ENCODE peak calls at places on chromosomes 6 and 20, in nine cellular contexts. One of them, this sample, is unnamed.

GRCh38 chr6:43904311-43905123 is 134.5 kb downstream of the VEGFA start:
- DNase-seq in AG04449: no peak
- DNase-seq in GDM1: no peak
- DNase-seq in GM23338: no peak
- DNase-seq in stimulated activated CD4-positive, alpha-beta T cell treated with anti-CD3 and anti-CD28 coated beads, Interleukin-2, amount 100 ng/mL, for 48 hours: no peak
- DNase-seq in pons: no peak
- DNase-seq in iPS-NIHi11: no peak
- DNase-seq in ACHN: no peak
- DNase-seq in T-cell: no peak
- DNase-seq in this sample: no peak

GRCh38 chr6:15431762-15432495 is 186.1 kb downstream of the JARID2 start:
- DNase-seq in iPS-NIHi11: no peak
- DNase-seq in T-cell: no peak
- DNase-seq in GDM1: no peak
- DNase-seq in pons: no peak
- DNase-seq in ACHN: no peak
- DNase-seq in stimulated activated CD4-positive, alpha-beta T cell treated with anti-CD3 and anti-CD28 coated beads, Interleukin-2, amount 100 ng/mL, for 48 hours: no peak
- DNase-seq in GM23338: no peak
- DNase-seq in AG04449: no peak
- DNase-seq in this sample: no peak

GRCh38 chr6:90256698-90257485 is 39.8 kb downstream of the BACH2 start:
- DNase-seq in GM23338: no peak
- DNase-seq in AG04449: peak; percentile 49
- DNase-seq in GDM1: no peak
- DNase-seq in ACHN: no peak
- DNase-seq in T-cell: no peak
- DNase-seq in stimulated activated CD4-positive, alpha-beta T cell treated with anti-CD3 and anti-CD28 coated beads, Interleukin-2, amount 100 ng/mL, for 48 hours: no peak
- DNase-seq in iPS-NIHi11: no peak
- DNase-seq in pons: no peak
- DNase-seq in this sample: no peak

GRCh38 chr20:44819936-44820335 is 9.6 kb upstream of the RIMS4 start:
- DNase-seq in GM23338: no peak
- DNase-seq in pons: no peak
- DNase-seq in AG04449: no peak
- DNase-seq in T-cell: no peak
- DNase-seq in iPS-NIHi11: no peak
- DNase-seq in GDM1: no peak
- DNase-seq in stimulated activated CD4-positive, alpha-beta T cell treated with anti-CD3 and anti-CD28 coated beads, Interleukin-2, amount 100 ng/mL, for 48 hours: no peak
- DNase-seq in ACHN: no peak
- DNase-seq in this sample: no peak

GRCh38 chr6:152636675-152637421 is at the start of gene SYNE1:
- DNase-seq in ACHN: no peak
- DNase-seq in AG04449: no peak
- DNase-seq in T-cell: peak; percentile 6
- DNase-seq in iPS-NIHi11: peak; percentile 63
- DNase-seq in pons: no peak
- DNase-seq in stimulated activated CD4-positive, alpha-beta T cell treated with anti-CD3 and anti-CD28 coated beads, Interleukin-2, amount 100 ng/mL, for 48 hours: no peak
- DNase-seq in GM23338: peak; percentile 74
- DNase-seq in GDM1: no peak
- DNase-seq in this sample: no peak

GRCh38 chr6:14023855-14024254 is 93.7 kb upstream of the CD83 start:
- DNase-seq in GDM1: no peak
- DNase-seq in T-cell: no peak
- DNase-seq in pons: no peak
- DNase-seq in ACHN: no peak
- DNase-seq in iPS-NIHi11: no peak
- DNase-seq in AG04449: no peak
- DNase-seq in GM23338: peak; percentile 20
- DNase-seq in stimulated activated CD4-positive, alpha-beta T cell treated with anti-CD3 and anti-CD28 coated beads, Interleukin-2, amount 100 ng/mL, for 48 hours: no peak
- DNase-seq in this sample: no peak

GRCh38 chr6:147468634-147469033 is 39.9 kb upstream of the SAMD5 start:
- DNase-seq in T-cell: no peak
- DNase-seq in iPS-NIHi11: peak; percentile 25
- DNase-seq in GDM1: no peak
- DNase-seq in stimulated activated CD4-positive, alpha-beta T cell treated with anti-CD3 and anti-CD28 coated beads, Interleukin-2, amount 100 ng/mL, for 48 hours: no peak
- DNase-seq in AG04449: no peak
- DNase-seq in GM23338: peak; percentile 47
- DNase-seq in pons: no peak
- DNase-seq in ACHN: no peak
- DNase-seq in this sample: no peak

GRCh38 chr6:135537782-135538301 is 40.3 kb upstream of the AHI1 start:
- DNase-seq in GDM1: no peak
- DNase-seq in pons: no peak
- DNase-seq in stimulated activated CD4-positive, alpha-beta T cell treated with anti-CD3 and anti-CD28 coated beads, Interleukin-2, amount 100 ng/mL, for 48 hours: peak; percentile 27
- DNase-seq in T-cell: no peak
- DNase-seq in iPS-NIHi11: no peak
- DNase-seq in AG04449: peak; percentile 63
- DNase-seq in ACHN: peak; percentile 24
- DNase-seq in GM23338: peak; percentile 53
- DNase-seq in this sample: no peak

GRCh38 chr20:33862709-33863403 is 51.7 kb downstream of the CHMP4B start:
- DNase-seq in iPS-NIHi11: peak; percentile 95
- DNase-seq in stimulated activated CD4-positive, alpha-beta T cell treated with anti-CD3 and anti-CD28 coated beads, Interleukin-2, amount 100 ng/mL, for 48 hours: peak; percentile 55
- DNase-seq in GDM1: no peak
- DNase-seq in GM23338: peak; percentile 83
- DNase-seq in ACHN: peak; percentile 19
- DNase-seq in pons: peak; percentile 22
- DNase-seq in T-cell: peak; percentile 28
- DNase-seq in AG04449: no peak
- DNase-seq in this sample: no peak

GRCh38 chr6:169991913-169992312 is 240.5 kb downstream of the ERMARD start:
- DNase-seq in AG04449: no peak
- DNase-seq in GDM1: no peak
- DNase-seq in pons: no peak
- DNase-seq in T-cell: no peak
- DNase-seq in GM23338: no peak
- DNase-seq in ACHN: no peak
- DNase-seq in iPS-NIHi11: no peak
- DNase-seq in stimulated activated CD4-positive, alpha-beta T cell treated with anti-CD3 and anti-CD28 coated beads, Interleukin-2, amount 100 ng/mL, for 48 hours: no peak
- DNase-seq in this sample: no peak

GRCh38 chr6:15389759-15390723 is 144.2 kb downstream of the JARID2 start:
- DNase-seq in iPS-NIHi11: peak; percentile 66
- DNase-seq in ACHN: peak; percentile 22
- DNase-seq in pons: peak; percentile 72
- DNase-seq in GDM1: peak; percentile 55
- DNase-seq in GM23338: peak; percentile 80
- DNase-seq in AG04449: no peak
- DNase-seq in stimulated activated CD4-positive, alpha-beta T cell treated with anti-CD3 and anti-CD28 coated beads, Interleukin-2, amount 100 ng/mL, for 48 hours: no peak
- DNase-seq in T-cell: no peak
- DNase-seq in this sample: peak; percentile 53

GRCh38 chr6:71388068-71388744 is 99.6 kb downstream of the OGFRL1 start:
- DNase-seq in T-cell: no peak
- DNase-seq in AG04449: no peak
- DNase-seq in pons: no peak
- DNase-seq in GDM1: no peak
- DNase-seq in ACHN: no peak
- DNase-seq in iPS-NIHi11: no peak
- DNase-seq in GM23338: no peak
- DNase-seq in stimulated activated CD4-positive, alpha-beta T cell treated with anti-CD3 and anti-CD28 coated beads, Interleukin-2, amount 100 ng/mL, for 48 hours: no peak
- DNase-seq in this sample: no peak

GRCh38 chr6:42292002-42292735 is 74.5 kb upstream of the MRPS10 start:
- DNase-seq in GM23338: no peak
- DNase-seq in AG04449: no peak
- DNase-seq in pons: no peak
- DNase-seq in iPS-NIHi11: no peak
- DNase-seq in stimulated activated CD4-positive, alpha-beta T cell treated with anti-CD3 and anti-CD28 coated beads, Interleukin-2, amount 100 ng/mL, for 48 hours: no peak
- DNase-seq in ACHN: no peak
- DNase-seq in GDM1: no peak
- DNase-seq in T-cell: no peak
- DNase-seq in this sample: no peak

GRCh38 chr20:57169162-57169561 is 97.3 kb downstream of the BMP7 start:
- DNase-seq in GM23338: no peak
- DNase-seq in ACHN: no peak
- DNase-seq in pons: no peak
- DNase-seq in T-cell: no peak
- DNase-seq in stimulated activated CD4-positive, alpha-beta T cell treated with anti-CD3 and anti-CD28 coated beads, Interleukin-2, amount 100 ng/mL, for 48 hours: no peak
- DNase-seq in AG04449: no peak
- DNase-seq in iPS-NIHi11: no peak
- DNase-seq in GDM1: no peak
- DNase-seq in this sample: no peak

GRCh38 chr6:107711953-107712522 is 112.1 kb downstream of the SCML4 start:
- DNase-seq in iPS-NIHi11: no peak
- DNase-seq in T-cell: no peak
- DNase-seq in AG04449: no peak
- DNase-seq in pons: no peak
- DNase-seq in GDM1: no peak
- DNase-seq in stimulated activated CD4-positive, alpha-beta T cell treated with anti-CD3 and anti-CD28 coated beads, Interleukin-2, amount 100 ng/mL, for 48 hours: no peak
- DNase-seq in ACHN: no peak
- DNase-seq in GM23338: no peak
- DNase-seq in this sample: no peak

GRCh38 chr6:109093732-109094131 is 914 bp downstream of the SESN1 start:
- DNase-seq in ACHN: peak; percentile 19
- DNase-seq in AG04449: no peak
- DNase-seq in iPS-NIHi11: no peak
- DNase-seq in pons: peak; percentile 65
- DNase-seq in GM23338: no peak
- DNase-seq in stimulated activated CD4-positive, alpha-beta T cell treated with anti-CD3 and anti-CD28 coated beads, Interleukin-2, amount 100 ng/mL, for 48 hours: no peak
- DNase-seq in GDM1: no peak
- DNase-seq in T-cell: no peak
- DNase-seq in this sample: peak; percentile 20

GRCh38 chr6:7673063-7673536 is 52.8 kb upstream of the BMP6 start:
- DNase-seq in GDM1: no peak
- DNase-seq in T-cell: no peak
- DNase-seq in ACHN: no peak
- DNase-seq in AG04449: no peak
- DNase-seq in iPS-NIHi11: peak; percentile 79
- DNase-seq in pons: no peak
- DNase-seq in GM23338: peak; percentile 87
- DNase-seq in stimulated activated CD4-positive, alpha-beta T cell treated with anti-CD3 and anti-CD28 coated beads, Interleukin-2, amount 100 ng/mL, for 48 hours: no peak
- DNase-seq in this sample: no peak

GRCh38 chr6:158253248-158253647 is 59.0 kb upstream of the TULP4 start:
- DNase-seq in GDM1: no peak
- DNase-seq in iPS-NIHi11: no peak
- DNase-seq in AG04449: no peak
- DNase-seq in pons: no peak
- DNase-seq in stimulated activated CD4-positive, alpha-beta T cell treated with anti-CD3 and anti-CD28 coated beads, Interleukin-2, amount 100 ng/mL, for 48 hours: no peak
- DNase-seq in ACHN: no peak
- DNase-seq in GM23338: no peak
- DNase-seq in T-cell: no peak
- DNase-seq in this sample: no peak

GRCh38 chr20:32718749-32719348 is 24.4 kb downstream of the COMMD7 start:
- DNase-seq in AG04449: no peak
- DNase-seq in stimulated activated CD4-positive, alpha-beta T cell treated with anti-CD3 and anti-CD28 coated beads, Interleukin-2, amount 100 ng/mL, for 48 hours: no peak
- DNase-seq in GM23338: no peak
- DNase-seq in iPS-NIHi11: no peak
- DNase-seq in pons: no peak
- DNase-seq in GDM1: no peak
- DNase-seq in ACHN: no peak
- DNase-seq in T-cell: no peak
- DNase-seq in this sample: no peak

GRCh38 chr6:4299476-4299875 is 164.1 kb upstream of the ECI2 start:
- DNase-seq in pons: no peak
- DNase-seq in GM23338: no peak
- DNase-seq in ACHN: no peak
- DNase-seq in AG04449: no peak
- DNase-seq in iPS-NIHi11: no peak
- DNase-seq in stimulated activated CD4-positive, alpha-beta T cell treated with anti-CD3 and anti-CD28 coated beads, Interleukin-2, amount 100 ng/mL, for 48 hours: no peak
- DNase-seq in GDM1: no peak
- DNase-seq in T-cell: no peak
- DNase-seq in this sample: no peak

GRCh38 chr20:49999329-49999728 is 16.5 kb downstream of the SNAI1 start:
- DNase-seq in GM23338: no peak
- DNase-seq in AG04449: no peak
- DNase-seq in iPS-NIHi11: no peak
- DNase-seq in GDM1: no peak
- DNase-seq in ACHN: no peak
- DNase-seq in T-cell: no peak
- DNase-seq in stimulated activated CD4-positive, alpha-beta T cell treated with anti-CD3 and anti-CD28 coated beads, Interleukin-2, amount 100 ng/mL, for 48 hours: peak; percentile 18
- DNase-seq in pons: no peak
- DNase-seq in this sample: peak; percentile 77

GRCh38 chr6:102026649-102027048 is 633.1 kb downstream of the GRIK2 start:
- DNase-seq in AG04449: no peak
- DNase-seq in iPS-NIHi11: no peak
- DNase-seq in GM23338: no peak
- DNase-seq in GDM1: no peak
- DNase-seq in ACHN: no peak
- DNase-seq in stimulated activated CD4-positive, alpha-beta T cell treated with anti-CD3 and anti-CD28 coated beads, Interleukin-2, amount 100 ng/mL, for 48 hours: no peak
- DNase-seq in T-cell: no peak
- DNase-seq in pons: peak; percentile 8
- DNase-seq in this sample: no peak

GRCh38 chr6:82712826-82713225 is 349.2 kb downstream of the TPBG start:
- DNase-seq in pons: no peak
- DNase-seq in T-cell: no peak
- DNase-seq in GDM1: no peak
- DNase-seq in GM23338: peak; percentile 36
- DNase-seq in stimulated activated CD4-positive, alpha-beta T cell treated with anti-CD3 and anti-CD28 coated beads, Interleukin-2, amount 100 ng/mL, for 48 hours: no peak
- DNase-seq in iPS-NIHi11: peak; percentile 18
- DNase-seq in AG04449: no peak
- DNase-seq in ACHN: peak; percentile 3
- DNase-seq in this sample: no peak

GRCh38 chr6:37624121-37624520 is 73.6 kb downstream of the MDGA1 start:
- DNase-seq in T-cell: no peak
- DNase-seq in GM23338: no peak
- DNase-seq in AG04449: no peak
- DNase-seq in ACHN: no peak
- DNase-seq in GDM1: no peak
- DNase-seq in iPS-NIHi11: no peak
- DNase-seq in pons: no peak
- DNase-seq in stimulated activated CD4-positive, alpha-beta T cell treated with anti-CD3 and anti-CD28 coated beads, Interleukin-2, amount 100 ng/mL, for 48 hours: no peak
- DNase-seq in this sample: no peak

GRCh38 chr6:25993038-25993684 is 30.6 kb downstream of the TRIM38 start:
- DNase-seq in GDM1: no peak
- DNase-seq in pons: no peak
- DNase-seq in iPS-NIHi11: no peak
- DNase-seq in stimulated activated CD4-positive, alpha-beta T cell treated with anti-CD3 and anti-CD28 coated beads, Interleukin-2, amount 100 ng/mL, for 48 hours: no peak
- DNase-seq in AG04449: no peak
- DNase-seq in T-cell: no peak
- DNase-seq in ACHN: no peak
- DNase-seq in GM23338: no peak
- DNase-seq in this sample: no peak

GRCh38 chr6:164035912-164036485 is 621.5 kb downstream of the QKI start:
- DNase-seq in stimulated activated CD4-positive, alpha-beta T cell treated with anti-CD3 and anti-CD28 coated beads, Interleukin-2, amount 100 ng/mL, for 48 hours: no peak
- DNase-seq in ACHN: no peak
- DNase-seq in T-cell: no peak
- DNase-seq in iPS-NIHi11: no peak
- DNase-seq in AG04449: no peak
- DNase-seq in GDM1: no peak
- DNase-seq in pons: no peak
- DNase-seq in GM23338: peak; percentile 8
- DNase-seq in this sample: no peak

GRCh38 chr20:23298155-23298554 is 52.4 kb upstream of the NXT1 start:
- DNase-seq in stimulated activated CD4-positive, alpha-beta T cell treated with anti-CD3 and anti-CD28 coated beads, Interleukin-2, amount 100 ng/mL, for 48 hours: no peak
- DNase-seq in iPS-NIHi11: no peak
- DNase-seq in T-cell: no peak
- DNase-seq in pons: no peak
- DNase-seq in GDM1: no peak
- DNase-seq in ACHN: no peak
- DNase-seq in AG04449: no peak
- DNase-seq in GM23338: no peak
- DNase-seq in this sample: no peak

This sample was measured in B cell.